ENCODE peak calls at places on chromosomes 5 and 9, in ten cellular contexts. Y, Z, I, M, P, H, B, S, E and D are unnamed samples.
A peak's percentile ranks its signal among the peaks of the same experiment; 100 is the strongest.

GRCh38 chr5:58998539-58998938 is 415.7 kb downstream of the RAB3C start:
- DNase-seq in Y (no peak), Z (no peak), I (no peak), M (no peak), P (no peak), H (no peak), B (no peak), S (no peak), E (no peak), D (no peak)

GRCh38 chr9:136151214-136151804 is 32.6 kb upstream of the TMEM250 start:
- DNase-seq in Y (no peak), Z (no peak), I (no peak), M (no peak), P (no peak), H (no peak), B (no peak), S (no peak), E (no peak), D (no peak)

GRCh38 chr9:137310190-137311052 is 8.3 kb upstream of the NRARP start:
- DNase-seq in Y (no peak), Z (peak; percentile 74), I (no peak), M (no peak), P (no peak), H (no peak), B (no peak), S (no peak), E (peak; percentile 67), D (no peak)

GRCh38 chr5:82330506-82330905 is 52.4 kb upstream of the RPS23 start:
- DNase-seq in Y (no peak), Z (no peak), I (no peak), M (no peak), P (no peak), H (no peak), B (no peak), S (no peak), E (no peak), D (no peak)

GRCh38 chr5:44605926-44606325 is 202.8 kb upstream of the MRPS30 start:
- DNase-seq in Y (no peak), Z (no peak), I (no peak), M (no peak), P (no peak), H (no peak), B (no peak), S (no peak), E (peak; percentile 38), D (no peak)

GRCh38 chr5:55173696-55174101 is 722 bp upstream of the CDC20B start:
- DNase-seq in Y (no peak), Z (no peak), I (no peak), M (no peak), P (no peak), H (peak; percentile 44), B (no peak), S (no peak), E (no peak), D (no peak)

GRCh38 chr5:175230299-175230698 is 213.7 kb downstream of the DRD1 start:
- DNase-seq in Y (no peak), Z (no peak), I (no peak), M (no peak), P (peak; percentile 53), H (no peak), B (no peak), S (no peak), E (no peak), D (no peak)

GRCh38 chr9:93206576-93207155 is 22.7 kb downstream of the WNK2 start:
- DNase-seq in Y (no peak), Z (no peak), I (no peak), M (no peak), P (no peak), H (no peak), B (no peak), S (no peak), E (no peak), D (no peak)

DNA sequence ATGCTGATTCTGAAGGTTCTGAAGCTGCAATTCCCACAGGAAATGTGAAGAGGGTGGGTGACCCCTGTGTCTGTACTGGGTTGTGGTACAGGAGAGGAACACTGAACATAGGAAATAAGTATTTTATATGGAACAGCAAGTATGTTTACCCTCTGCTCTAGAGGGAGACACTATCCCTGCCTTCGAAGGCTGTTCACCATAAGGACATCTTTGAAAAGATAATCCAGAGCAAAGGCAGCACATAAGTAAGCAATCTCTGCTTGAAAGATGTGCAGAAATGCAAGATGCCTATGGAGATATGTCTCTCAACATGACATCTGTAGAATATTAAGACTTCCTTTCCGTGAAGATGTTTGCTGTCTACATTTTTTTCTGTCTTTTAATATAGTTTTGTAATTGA is 184.4 kb upstream of the EFNA5 start:
- DNase-seq in Y (no peak), Z (no peak), I (no peak), M (no peak), P (no peak), H (no peak), B (no peak), S (no peak), E (no peak), D (no peak)
- TF ChIP-seq CTCF in Y (no peak), Z (no peak), I (no peak), M (no peak), P (no peak), H (no peak), B (no peak), S (no peak), E (no peak), D (no peak)

DNA sequence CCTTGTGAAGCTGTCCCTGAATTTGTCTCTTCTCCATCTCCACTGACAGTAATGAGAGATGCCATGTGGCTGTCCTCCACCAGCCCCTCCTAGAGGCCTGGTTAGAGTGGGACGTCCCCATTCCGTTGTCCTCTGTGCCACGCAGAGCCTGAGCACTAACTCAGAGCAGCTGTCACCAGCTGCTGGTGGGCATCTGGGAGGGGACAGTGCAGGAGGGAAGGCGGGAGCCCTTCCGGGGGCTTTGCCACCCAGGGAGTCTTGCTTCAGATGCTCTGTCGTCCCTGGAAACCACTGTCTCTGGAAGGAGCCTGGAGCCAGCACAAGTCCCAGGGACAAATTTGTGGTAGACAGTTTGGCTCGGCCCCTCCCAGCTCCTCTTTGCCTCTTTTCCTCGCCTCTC is 78.7 kb downstream of the PDZD2 start:
- DNase-seq in Y (no peak), Z (no peak), I (no peak), M (no peak), P (no peak), H (no peak), B (no peak), S (no peak), E (no peak), D (no peak)
- TF ChIP-seq CTCF in Y (no peak), Z (no peak), I (no peak), M (no peak), P (no peak), H (no peak), B (no peak), S (no peak), E (no peak), D (no peak)

GRCh38 chr9:97445119-97445701 is 33.3 kb downstream of the TDRD7 start:
- DNase-seq in Y (no peak), Z (no peak), I (no peak), M (no peak), P (no peak), H (no peak), B (no peak), S (no peak), E (no peak), D (no peak)
- TF ChIP-seq CTCF in Y (no peak), Z (no peak), I (no peak), M (no peak), P (no peak), H (no peak), B (no peak), S (no peak), E (no peak), D (no peak)

GRCh38 chr9:103152473-103152872 is 157.3 kb downstream of the CYLC2 start:
- DNase-seq in Y (no peak), Z (no peak), I (no peak), M (no peak), P (no peak), H (no peak), B (no peak), S (no peak), E (no peak), D (no peak)
- TF ChIP-seq CTCF in Y (no peak), Z (no peak), I (no peak), M (no peak), P (no peak), H (no peak), B (no peak), S (peak; percentile 16), E (no peak), D (no peak)

GRCh38 chr9:131347376-131348020 is 46.4 kb upstream of the PRRC2B start:
- DNase-seq in Y (no peak), Z (no peak), I (no peak), M (no peak), P (no peak), H (no peak), B (no peak), S (no peak), E (no peak), D (no peak)

GRCh38 chr9:131349881-131350563 is 43.9 kb upstream of the PRRC2B start:
- DNase-seq in Y (peak; percentile 88), Z (peak; percentile 95), I (peak; percentile 91), M (peak; percentile 77), P (peak; percentile 79), H (peak; percentile 83), B (peak; percentile 91), S (peak; percentile 87), E (peak; percentile 88), D (peak; percentile 81)

GRCh38 chr9:131349522-131349880 is 44.4 kb upstream of the PRRC2B start:
- DNase-seq in Y (no peak), Z (no peak), I (no peak), M (no peak), P (no peak), H (no peak), B (no peak), S (no peak), E (no peak), D (no peak)

GRCh38 chr9:131346559-131346958 is 47.3 kb upstream of the PRRC2B start:
- DNase-seq in Y (no peak), Z (no peak), I (no peak), M (no peak), P (no peak), H (no peak), B (no peak), S (no peak), E (no peak), D (no peak)

DNA sequence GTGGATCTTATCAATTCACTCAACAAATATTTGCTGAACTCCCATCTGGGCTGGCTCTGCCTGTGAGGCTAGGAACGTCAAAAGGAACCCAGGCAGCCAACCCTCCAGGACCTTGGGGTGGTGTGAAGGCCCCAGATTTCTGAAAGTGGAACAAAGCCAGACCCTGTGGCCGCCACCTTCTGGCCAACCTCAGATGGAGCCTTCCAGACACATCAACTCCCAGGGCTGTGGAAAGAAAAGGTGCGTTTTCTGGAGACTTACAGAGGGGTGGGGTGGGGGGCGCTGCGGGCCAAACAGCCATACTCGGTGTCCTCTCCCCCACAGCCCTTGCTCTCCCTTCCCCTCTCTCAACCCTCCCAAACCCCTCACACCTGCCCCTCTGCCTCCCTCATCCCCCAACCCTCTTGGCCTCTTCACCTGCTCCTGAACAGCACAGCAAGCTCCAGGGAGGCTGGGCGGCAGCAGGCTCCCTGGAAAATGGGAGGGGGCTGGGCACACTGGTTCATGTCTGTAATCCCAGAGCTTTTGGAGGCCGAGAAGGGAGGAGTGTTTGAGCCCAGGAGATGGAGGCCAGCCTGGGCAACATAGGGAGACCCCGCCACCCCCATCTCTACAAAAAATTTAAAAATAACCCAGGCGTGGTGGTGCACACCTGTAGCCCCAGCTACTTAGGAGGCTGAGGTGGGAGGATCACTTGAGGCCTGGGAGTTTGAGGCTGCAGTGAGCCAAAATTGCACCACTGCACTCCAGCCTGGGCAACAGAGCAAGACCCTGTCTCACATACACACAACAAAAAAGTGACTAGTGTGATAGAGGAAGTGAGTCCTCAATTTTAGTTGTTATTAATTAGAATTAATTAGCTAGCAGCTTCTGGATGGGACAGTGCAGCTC is 45.0 kb upstream of the PRRC2B start:
- DNase-seq in Y (no peak), Z (no peak), I (no peak), M (no peak), P (no peak), H (no peak), B (no peak), S (no peak), E (no peak), D (no peak)
- TF ChIP-seq CTCF in Y (no peak), Z (no peak), I (no peak), M (peak; percentile 10), P (peak; percentile 26), H (no peak), B (no peak), S (peak; percentile 44), E (no peak), D (no peak)